ENCODE peak calls at places on chromosomes 2 and 18, in five cellular contexts. One of them, this sample, is unnamed.
A peak's percentile ranks its signal among the peaks of the same experiment; 100 is the strongest.

GRCh38 chr2:202023198-202023903 is 10.3 kb upstream of the FZD7 start:
- DNase-seq in osteocyte: no peak
- DNase-seq in tibial artery: no peak
- DNase-seq in HCT116: no peak
- DNase-seq in MCF 10A: no peak
- DNase-seq in this sample: no peak

GRCh38 chr2:11073251-11073650 is 82.0 kb upstream of the SLC66A3 start:
- DNase-seq in osteocyte: peak; percentile 77
- DNase-seq in tibial artery: peak; percentile 34
- DNase-seq in HCT116: peak; percentile 54
- DNase-seq in MCF 10A: peak; percentile 46
- DNase-seq in this sample: no peak

GRCh38 chr18:28576941-28577340 is 400.0 kb upstream of the CDH2 start:
- DNase-seq in osteocyte: no peak
- DNase-seq in tibial artery: no peak
- DNase-seq in HCT116: no peak
- DNase-seq in MCF 10A: no peak
- DNase-seq in this sample: no peak

GRCh38 chr2:100983201-100983600 is 18.9 kb upstream of the RPL31 start:
- DNase-seq in osteocyte: no peak
- DNase-seq in tibial artery: no peak
- DNase-seq in HCT116: no peak
- DNase-seq in MCF 10A: no peak
- DNase-seq in this sample: no peak

GRCh38 chr18:67665266-67665665 is 148.7 kb upstream of the DSEL start:
- DNase-seq in osteocyte: no peak
- DNase-seq in tibial artery: no peak
- DNase-seq in HCT116: no peak
- DNase-seq in MCF 10A: peak; percentile 4
- DNase-seq in this sample: no peak

GRCh38 chr2:8633186-8633734 is 48.6 kb upstream of the ID2 start:
- DNase-seq in osteocyte: no peak
- DNase-seq in tibial artery: no peak
- DNase-seq in HCT116: no peak
- DNase-seq in MCF 10A: no peak
- DNase-seq in this sample: no peak

GRCh38 chr2:5190023-5190422 is 502.2 kb upstream of the SOX11 start:
- DNase-seq in osteocyte: no peak
- DNase-seq in tibial artery: no peak
- DNase-seq in HCT116: no peak
- DNase-seq in MCF 10A: no peak
- DNase-seq in this sample: no peak

GRCh38 chr2:64914735-64915509 is 74.3 kb upstream of the SLC1A4 start:
- DNase-seq in osteocyte: no peak
- DNase-seq in tibial artery: no peak
- DNase-seq in HCT116: no peak
- DNase-seq in MCF 10A: no peak
- DNase-seq in this sample: no peak

GRCh38 chr2:204900910-204901309 is 355.6 kb downstream of the PARD3B start:
- DNase-seq in osteocyte: no peak
- DNase-seq in tibial artery: peak; percentile 58
- DNase-seq in HCT116: no peak
- DNase-seq in MCF 10A: peak; percentile 60
- DNase-seq in this sample: no peak

GRCh38 chr2:129879614-129880180 is 99.8 kb upstream of the RAB6C start:
- DNase-seq in osteocyte: peak; percentile 66
- DNase-seq in tibial artery: no peak
- DNase-seq in HCT116: no peak
- DNase-seq in MCF 10A: no peak
- DNase-seq in this sample: no peak

GRCh38 chr18:59300676-59301285 is 17.7 kb downstream of the CPLX4 start:
- DNase-seq in osteocyte: no peak
- DNase-seq in tibial artery: no peak
- DNase-seq in HCT116: no peak
- DNase-seq in MCF 10A: peak; percentile 45
- DNase-seq in this sample: no peak

GRCh38 chr2:234996467-234997270 is 44.9 kb downstream of the SH3BP4 start:
- DNase-seq in osteocyte: peak; percentile 90
- DNase-seq in tibial artery: no peak
- DNase-seq in HCT116: no peak
- DNase-seq in MCF 10A: peak; percentile 31
- DNase-seq in this sample: no peak

GRCh38 chr2:151827564-151828142 is 568 bp downstream of the ARL5A start:
- DNase-seq in osteocyte: no peak
- DNase-seq in tibial artery: peak; percentile 65
- DNase-seq in HCT116: no peak
- DNase-seq in MCF 10A: peak; percentile 25
- DNase-seq in this sample: peak; percentile 74

GRCh38 chr2:176188969-176189665 is 649 bp downstream of the HOXD1 start:
- DNase-seq in osteocyte: no peak
- DNase-seq in tibial artery: no peak
- DNase-seq in HCT116: no peak
- DNase-seq in MCF 10A: no peak
- DNase-seq in this sample: no peak

GRCh38 chr2:95274291-95275150 is at the start of gene PROM2:
- DNase-seq in osteocyte: peak; percentile 79
- DNase-seq in tibial artery: peak; percentile 62
- DNase-seq in HCT116: peak; percentile 27
- DNase-seq in MCF 10A: no peak
- DNase-seq in this sample: peak; percentile 71

GRCh38 chr2:197803033-197803444 is 1.4 kb upstream of the PLCL1 start:
- DNase-seq in osteocyte: no peak
- DNase-seq in tibial artery: no peak
- DNase-seq in HCT116: peak; percentile 45
- DNase-seq in MCF 10A: peak; percentile 55
- DNase-seq in this sample: no peak

GRCh38 chr2:40244251-40245010 is 207.5 kb downstream of the SLC8A1 start:
- DNase-seq in osteocyte: no peak
- DNase-seq in tibial artery: peak; percentile 82
- DNase-seq in HCT116: peak; percentile 33
- DNase-seq in MCF 10A: peak; percentile 73
- DNase-seq in this sample: no peak

GRCh38 chr2:239597216-239597615 is 196.4 kb upstream of the HDAC4 start:
- DNase-seq in osteocyte: peak; percentile 78
- DNase-seq in tibial artery: peak; percentile 29
- DNase-seq in HCT116: no peak
- DNase-seq in MCF 10A: no peak
- DNase-seq in this sample: peak; percentile 52

GRCh38 chr2:209505410-209505809 is 81.6 kb downstream of the MAP2 start:
- DNase-seq in osteocyte: no peak
- DNase-seq in tibial artery: no peak
- DNase-seq in HCT116: no peak
- DNase-seq in MCF 10A: no peak
- DNase-seq in this sample: no peak

GRCh38 chr2:67985586-67985985 is 77.2 kb downstream of the C1D start:
- DNase-seq in osteocyte: no peak
- DNase-seq in tibial artery: no peak
- DNase-seq in HCT116: no peak
- DNase-seq in MCF 10A: no peak
- DNase-seq in this sample: no peak

GRCh38 chr2:165573534-165574461 is 104.3 kb downstream of the CSRNP3 start:
- DNase-seq in osteocyte: no peak
- DNase-seq in tibial artery: no peak
- DNase-seq in HCT116: no peak
- DNase-seq in MCF 10A: no peak
- DNase-seq in this sample: peak; percentile 73

GRCh38 chr18:73942956-73943355 is 204.7 kb downstream of the FBXO15 start:
- DNase-seq in osteocyte: no peak
- DNase-seq in tibial artery: no peak
- DNase-seq in HCT116: no peak
- DNase-seq in MCF 10A: no peak
- DNase-seq in this sample: no peak

GRCh38 chr18:48762836-48763713 is 187.7 kb downstream of the SMAD7 start:
- DNase-seq in osteocyte: no peak
- DNase-seq in tibial artery: no peak
- DNase-seq in HCT116: no peak
- DNase-seq in MCF 10A: no peak
- DNase-seq in this sample: no peak

GRCh38 chr2:8242734-8243133 is 439.1 kb upstream of the ID2 start:
- DNase-seq in osteocyte: no peak
- DNase-seq in tibial artery: no peak
- DNase-seq in HCT116: no peak
- DNase-seq in MCF 10A: peak; percentile 18
- DNase-seq in this sample: peak; percentile 15

GRCh38 chr2:208713066-208713465 is 306.5 kb downstream of the PTH2R start:
- DNase-seq in osteocyte: no peak
- DNase-seq in tibial artery: no peak
- DNase-seq in HCT116: no peak
- DNase-seq in MCF 10A: no peak
- DNase-seq in this sample: no peak

GRCh38 chr2:227413371-227413770 is 25.6 kb upstream of the SCYGR1 start:
- DNase-seq in osteocyte: peak; percentile 32
- DNase-seq in tibial artery: no peak
- DNase-seq in HCT116: no peak
- DNase-seq in MCF 10A: no peak
- DNase-seq in this sample: no peak

GRCh38 chr2:204260162-204260877 is 285.0 kb upstream of the PARD3B start:
- DNase-seq in osteocyte: peak; percentile 86
- DNase-seq in tibial artery: peak; percentile 71
- DNase-seq in HCT116: peak; percentile 65
- DNase-seq in MCF 10A: peak; percentile 71
- DNase-seq in this sample: peak; percentile 72

GRCh38 chr2:38233231-38233983 is 143.7 kb downstream of the ATL2 start:
- DNase-seq in osteocyte: no peak
- DNase-seq in tibial artery: no peak
- DNase-seq in HCT116: no peak
- DNase-seq in MCF 10A: peak; percentile 59
- DNase-seq in this sample: no peak

GRCh38 chr18:24270937-24271380 is 126.7 kb downstream of the OSBPL1A start:
- DNase-seq in osteocyte: no peak
- DNase-seq in tibial artery: no peak
- DNase-seq in HCT116: no peak
- DNase-seq in MCF 10A: peak; percentile 57
- DNase-seq in this sample: no peak

GRCh38 chr2:15553519-15553918 is 7.6 kb downstream of the NBAS start:
- DNase-seq in osteocyte: no peak
- DNase-seq in tibial artery: no peak
- DNase-seq in HCT116: no peak
- DNase-seq in MCF 10A: no peak
- DNase-seq in this sample: no peak

GRCh38 chr2:176158855-176159677 is 2.0 kb downstream of the HOXD3 start:
- DNase-seq in osteocyte: no peak
- DNase-seq in tibial artery: no peak
- DNase-seq in HCT116: no peak
- DNase-seq in MCF 10A: no peak
- DNase-seq in this sample: no peak

GRCh38 chr2:109460553-109461324 is 153.0 kb downstream of the SEPTIN10 start:
- DNase-seq in osteocyte: no peak
- DNase-seq in tibial artery: peak; percentile 51
- DNase-seq in HCT116: no peak
- DNase-seq in MCF 10A: no peak
- DNase-seq in this sample: no peak

GRCh38 chr2:172677363-172677762 is 58.3 kb upstream of the RAPGEF4 start:
- DNase-seq in osteocyte: no peak
- DNase-seq in tibial artery: no peak
- DNase-seq in HCT116: no peak
- DNase-seq in MCF 10A: peak; percentile 56
- DNase-seq in this sample: no peak

GRCh38 chr2:66440011-66440542 is 5.2 kb downstream of the MEIS1 start:
- DNase-seq in osteocyte: no peak
- DNase-seq in tibial artery: peak; percentile 67
- DNase-seq in HCT116: no peak
- DNase-seq in MCF 10A: no peak
- DNase-seq in this sample: no peak

GRCh38 chr2:105563000-105563719 is 164.3 kb upstream of the FHL2 start:
- DNase-seq in osteocyte: no peak
- DNase-seq in tibial artery: no peak
- DNase-seq in HCT116: no peak
- DNase-seq in MCF 10A: no peak
- DNase-seq in this sample: no peak
- TF ChIP-seq CTCF in osteocyte: no peak
- TF ChIP-seq CTCF in tibial artery: no peak
- TF ChIP-seq CTCF in HCT116: no peak
- TF ChIP-seq CTCF in MCF 10A: no peak
- TF ChIP-seq CTCF in this sample: no peak

DNA sequence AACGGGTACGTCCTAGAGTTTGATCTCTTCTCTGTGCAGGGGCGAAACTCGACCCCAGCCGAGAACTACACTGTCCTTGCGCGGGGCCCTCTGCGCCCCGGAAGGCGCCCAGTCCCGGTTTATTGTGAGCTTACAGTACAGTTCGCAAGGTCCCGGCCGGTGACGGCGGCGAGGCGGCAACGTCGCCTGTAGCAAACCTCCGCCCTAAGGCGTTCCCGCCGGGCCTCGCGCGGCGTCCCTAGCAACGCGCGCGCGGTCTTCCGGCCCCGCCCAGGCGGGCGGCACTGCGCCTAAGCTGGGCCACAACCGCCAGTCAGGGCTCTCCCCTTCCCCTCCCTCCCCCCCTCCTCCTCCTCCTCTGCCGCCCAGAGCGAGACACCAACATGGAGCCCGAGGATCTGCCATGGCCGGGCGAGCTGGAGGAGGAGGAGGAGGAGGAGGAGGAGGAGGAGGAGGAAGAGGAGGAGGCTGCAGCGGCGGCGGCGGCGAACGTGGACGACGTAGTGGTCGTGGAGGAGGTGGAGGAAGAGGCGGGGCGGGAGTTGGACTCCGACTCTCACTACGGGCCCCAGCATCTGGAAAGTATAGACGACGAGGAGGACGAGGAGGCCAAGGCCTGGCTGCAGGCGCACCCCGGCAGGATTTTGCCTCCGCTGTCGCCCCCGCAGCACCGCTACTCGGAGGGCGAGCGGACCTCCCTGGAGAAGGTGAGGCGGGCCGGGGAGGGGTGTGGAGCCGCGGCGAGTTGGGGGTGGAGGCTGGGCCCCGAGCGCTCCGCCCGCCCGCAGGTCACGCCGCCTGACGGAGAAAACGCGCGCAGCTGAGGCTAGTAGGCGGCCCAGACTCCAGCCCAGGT is at the start of gene ALMS1:
- DNase-seq in osteocyte: peak; percentile 93
- DNase-seq in tibial artery: peak; percentile 94
- DNase-seq in HCT116: peak; percentile 83
- DNase-seq in MCF 10A: peak; percentile 82
- DNase-seq in this sample: peak; percentile 88
- TF ChIP-seq CTCF in osteocyte: peak; percentile 33
- TF ChIP-seq CTCF in tibial artery: peak; percentile 27
- TF ChIP-seq CTCF in HCT116: peak; percentile 11
- TF ChIP-seq CTCF in MCF 10A: no peak
- TF ChIP-seq CTCF in this sample: peak; percentile 27

DNA sequence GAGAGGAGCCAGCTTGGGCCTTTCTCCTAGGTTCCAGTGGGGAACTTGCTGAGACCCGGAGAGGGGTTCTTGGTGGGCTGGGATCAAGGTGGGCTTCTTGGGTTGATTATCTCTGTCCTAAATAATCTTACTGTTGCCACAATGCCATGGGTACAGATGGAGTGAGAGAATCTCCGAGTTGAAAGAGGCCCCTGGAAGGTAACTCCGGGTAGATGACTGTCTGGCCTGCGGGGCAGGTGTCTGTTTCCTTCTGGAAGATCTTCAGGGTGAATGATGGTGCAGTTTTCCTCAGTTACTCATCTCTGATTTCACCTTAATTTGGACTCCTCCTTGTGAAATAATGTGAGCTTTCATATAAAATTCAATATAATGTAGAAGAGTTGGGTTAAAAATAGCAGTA is 159.4 kb downstream of the ACTR3 start:
- DNase-seq in osteocyte: no peak
- DNase-seq in tibial artery: no peak
- DNase-seq in HCT116: no peak
- DNase-seq in MCF 10A: no peak
- DNase-seq in this sample: no peak
- TF ChIP-seq CTCF in osteocyte: no peak
- TF ChIP-seq CTCF in tibial artery: no peak
- TF ChIP-seq CTCF in HCT116: no peak
- TF ChIP-seq CTCF in MCF 10A: no peak
- TF ChIP-seq CTCF in this sample: no peak

GRCh38 chr2:85137131-85137530 is 3.9 kb downstream of the TCF7L1 start:
- DNase-seq in osteocyte: no peak
- DNase-seq in tibial artery: no peak
- DNase-seq in HCT116: no peak
- DNase-seq in MCF 10A: no peak
- DNase-seq in this sample: no peak
- TF ChIP-seq CTCF in osteocyte: no peak
- TF ChIP-seq CTCF in tibial artery: no peak
- TF ChIP-seq CTCF in HCT116: no peak
- TF ChIP-seq CTCF in MCF 10A: no peak
- TF ChIP-seq CTCF in this sample: no peak

This sample was measured in type B pancreatic cell.